ENCODE peak calls at places on chromosomes 5 and 9, in six cellular contexts. B, D, Y, S, O and K are unnamed samples.

GRCh38 chr5:142053434-142054253 is 40.8 kb upstream of the GNPDA1 start:
- DNase-seq in D (peak; percentile 59), S (no peak), O (peak; percentile 43), B (no peak), Y (peak; percentile 41), K (peak; percentile 32)

GRCh38 chr9:122991370-122991830 is 42.1 kb upstream of the GPR21 start:
- DNase-seq in S (peak; percentile 35), D (peak; percentile 66), B (peak; percentile 5), O (peak; percentile 94), Y (peak; percentile 89), K (peak; percentile 63)

GRCh38 chr9:88090151-88090581 is 48.1 kb downstream of the SPATA31C2 start:
- DNase-seq in D (no peak), Y (no peak), O (peak; percentile 63), S (no peak), B (no peak), K (peak; percentile 67)

GRCh38 chr9:112554516-112554915 is 67.9 kb downstream of the KIAA1958 start:
- DNase-seq in S (no peak), B (no peak), Y (peak; percentile 84), D (peak; percentile 63), O (peak; percentile 78), K (no peak)

GRCh38 chr9:135036861-135037465 is 50.5 kb upstream of the OLFM1 start:
- DNase-seq in D (no peak), B (no peak), O (no peak), Y (no peak), S (no peak), K (no peak)

GRCh38 chr5:60287174-60287771 is 393.7 kb upstream of the PDE4D start:
- DNase-seq in D (peak; percentile 65), O (peak; percentile 16), S (peak; percentile 95), B (peak; percentile 91), Y (peak; percentile 52), K (peak; percentile 69)

GRCh38 chr5:95711501-95712346 is 19.4 kb upstream of the RHOBTB3 start:
- DNase-seq in D (no peak), S (peak; percentile 81), O (no peak), Y (no peak), B (peak; percentile 33), K (no peak)

GRCh38 chr5:16570121-16570815 is 46.5 kb downstream of the RETREG1 start:
- DNase-seq in D (peak; percentile 36), S (no peak), Y (no peak), O (peak; percentile 31), B (no peak), K (no peak)

GRCh38 chr9:70347046-70347445 is 67.4 kb downstream of the KLF9 start:
- DNase-seq in D (no peak), O (no peak), Y (no peak), B (no peak), S (no peak), K (no peak)

GRCh38 chr9:107465467-107466451 is 23.8 kb downstream of the KLF4 start:
- DNase-seq in O (peak; percentile 33), B (peak; percentile 89), Y (peak; percentile 50), S (peak; percentile 85), D (peak; percentile 55), K (peak; percentile 90)

GRCh38 chr5:179505636-179506261 is 44.6 kb upstream of the RUFY1 start:
- DNase-seq in Y (no peak), S (no peak), B (no peak), D (no peak), O (no peak), K (no peak)

GRCh38 chr5:65035212-65036206 is 266.8 kb downstream of the CWC27 start:
- DNase-seq in Y (peak; percentile 92), O (peak; percentile 97), S (peak; percentile 95), D (peak; percentile 80), B (peak; percentile 96), K (peak; percentile 96)

GRCh38 chr9:75626860-75627259 is 263.6 kb upstream of the PCSK5 start:
- DNase-seq in Y (no peak), B (no peak), D (no peak), O (no peak), S (no peak), K (no peak)

GRCh38 chr5:7494446-7495132 is 98.7 kb downstream of the ADCY2 start:
- DNase-seq in S (no peak), D (no peak), O (no peak), Y (no peak), B (no peak), K (no peak)

GRCh38 chr5:68037541-68037940 is 178.0 kb upstream of the PIK3R1 start:
- DNase-seq in Y (no peak), D (no peak), S (no peak), O (peak; percentile 5), B (no peak), K (no peak)

GRCh38 chr5:141493500-141494422 is 4.9 kb downstream of the PCDHGC5 start:
- DNase-seq in S (no peak), B (no peak), O (peak; percentile 65), D (no peak), Y (peak; percentile 54), K (no peak)

GRCh38 chr9:113912816-113913215 is 36.7 kb downstream of the ZNF618 start:
- DNase-seq in D (no peak), O (no peak), Y (no peak), S (no peak), B (no peak), K (peak; percentile 19)

GRCh38 chr9:113389451-113389850 is 11.6 kb downstream of the ALAD start:
- DNase-seq in S (no peak), Y (no peak), O (no peak), D (no peak), B (no peak), K (no peak)

GRCh38 chr5:126234563-126235195 is 188.5 kb upstream of the GRAMD2B start:
- DNase-seq in B (peak; percentile 71), D (peak; percentile 60), S (peak; percentile 78), Y (peak; percentile 13), O (peak; percentile 6), K (peak; percentile 24)

GRCh38 chr9:14322211-14323082 is 8.5 kb upstream of the NFIB start:
- DNase-seq in B (peak; percentile 95), O (peak; percentile 76), Y (peak; percentile 92), D (peak; percentile 90), S (peak; percentile 93), K (peak; percentile 97)

GRCh38 chr5:176608937-176609723 is 826 bp downstream of the GPRIN1 start:
- DNase-seq in Y (no peak), B (no peak), S (no peak), D (no peak), O (no peak), K (no peak)

GRCh38 chr5:81842795-81843377 is 92.0 kb upstream of the SSBP2 start:
- DNase-seq in B (peak; percentile 29), Y (peak; percentile 69), O (no peak), D (peak; percentile 87), S (no peak), K (no peak)

GRCh38 chr5:41334758-41335157 is 121.4 kb upstream of the C6 start:
- DNase-seq in S (peak; percentile 16), Y (no peak), D (no peak), O (peak; percentile 36), B (peak; percentile 44), K (peak; percentile 32)

GRCh38 chr5:141084487-141084989 is 9.9 kb upstream of the PCDHB2 start:
- DNase-seq in O (peak; percentile 9), Y (peak; percentile 48), S (peak; percentile 90), B (peak; percentile 67), D (peak; percentile 47), K (peak; percentile 74)

GRCh38 chr5:22539756-22540155 is 313.4 kb downstream of the CDH12 start:
- DNase-seq in B (no peak), Y (no peak), D (no peak), S (no peak), O (no peak), K (no peak)

GRCh38 chr5:53025506-53025905 is 36.4 kb downstream of the ITGA2 start:
- DNase-seq in B (no peak), O (no peak), S (no peak), Y (no peak), D (no peak), K (no peak)

GRCh38 chr5:168578506-168579205 is 512 bp downstream of the PANK3 start:
- DNase-seq in B (no peak), S (peak; percentile 67), D (no peak), Y (no peak), O (no peak), K (peak; percentile 79)

GRCh38 chr5:52605317-52605991 is 182.3 kb upstream of the ITGA1 start:
- DNase-seq in D (no peak), S (no peak), B (no peak), Y (no peak), O (no peak), K (no peak)

GRCh38 chr9:89481161-89481915 is 16.6 kb downstream of the SEMA4D start:
- DNase-seq in Y (no peak), O (no peak), S (no peak), D (no peak), B (no peak), K (no peak)

GRCh38 chr9:121674952-121675351 is 23.5 kb downstream of the DAB2IP start:
- DNase-seq in B (no peak), O (peak; percentile 74), Y (peak; percentile 51), D (peak; percentile 45), S (peak; percentile 39), K (peak; percentile 33)
- H3K4me2 ChIP-seq in B (no peak overlapping the region), O (no peak overlapping the region), Y (no peak overlapping the region), D (no peak overlapping the region), S (no peak overlapping the region), K (no peak overlapping the region)

DNA sequence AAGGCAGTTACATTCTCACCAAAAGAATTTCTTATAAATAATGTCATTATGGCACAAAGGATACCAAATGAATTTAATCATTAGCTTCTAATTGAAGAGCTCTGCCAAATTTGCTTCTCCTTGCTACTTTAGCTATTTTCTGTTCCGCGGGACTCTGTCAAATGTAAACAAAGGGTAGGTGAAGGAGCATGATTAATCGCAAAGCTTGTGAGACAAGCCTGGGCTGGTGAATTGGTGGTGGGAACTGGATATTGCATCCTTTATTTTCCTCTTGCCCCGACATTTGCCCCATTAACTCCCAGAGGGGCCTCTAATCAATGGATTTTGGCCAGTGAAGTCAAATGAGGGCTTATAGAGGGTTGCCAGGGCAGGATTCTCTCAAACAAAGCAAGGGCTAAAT is 234.2 kb upstream of the RFX3 start:
- DNase-seq in D (peak; percentile 64), S (peak; percentile 21), O (peak; percentile 18), B (peak; percentile 61), Y (peak; percentile 63), K (no peak)
- H3K27ac ChIP-seq in D (peak overlapping the region; percentile 11), S (no peak overlapping the region), O (no peak overlapping the region), B (peak overlapping the region; percentile 54), Y (peak overlapping the region; percentile 0), K (no peak overlapping the region)

GRCh38 chr5:78367318-78367991 is 7.0 kb downstream of the SCAMP1 start:
- DNase-seq in B (no peak), D (no peak), O (no peak), Y (no peak), S (peak; percentile 33), K (no peak)
- TF ChIP-seq CTCF in B (peak; percentile 14), D (peak; percentile 15), O (no peak), Y (no peak), S (no peak), K (peak; percentile 8)

GRCh38 chr9:136370037-136370436 is 3.4 kb downstream of the CARD9 start:
- DNase-seq in D (no peak), B (no peak), S (no peak), O (no peak), Y (no peak), K (no peak)

GRCh38 chr9:136370687-136371530 is 2.6 kb downstream of the CARD9 start:
- DNase-seq in O (peak; percentile 59), Y (no peak), D (no peak), S (no peak), B (no peak), K (no peak)

GRCh38 chr9:136373300-136374182 is at the start of gene CARD9:
- DNase-seq in S (no peak), B (no peak), Y (no peak), O (no peak), D (no peak), K (no peak)

GRCh38 chr9:136372561-136373299 is 739 bp downstream of the CARD9 start:
- DNase-seq in D (peak; percentile 8), Y (peak; percentile 26), O (peak; percentile 86), B (peak; percentile 36), S (no peak), K (peak; percentile 74)

GRCh38 chr9:136372006-136372405 is 1.5 kb downstream of the CARD9 start:
- DNase-seq in Y (no peak), D (no peak), S (no peak), B (no peak), O (no peak), K (no peak)
- H3K4me2 ChIP-seq in Y (peak overlapping the region; percentile 42), D (no peak overlapping the region), S (no peak overlapping the region), B (no peak overlapping the region), O (peak overlapping the region; percentile 30), K (peak overlapping the region; percentile 65)